ENCODE peak calls at places on chromosomes 5 and 9, in six cellular contexts. One of them, this sample, is unnamed.

GRCh38 chr5:59158165-59158564 is 575.3 kb downstream of the RAB3C start:
- DNase-seq in activated CD4-positive, alpha-beta T cell treated with anti-CD3 and anti-CD28 coated beads, Interleukin-2, amount 50 U/mL, for 4 hours: no peak
- DNase-seq in AG09319: no peak
- DNase-seq in IMR-90: peak; percentile 22
- DNase-seq in cardiac fibroblast: peak; percentile 23
- DNase-seq in NCI-H2081: no peak
- DNase-seq in this sample: no peak

GRCh38 chr9:37446401-37446800 is 18.8 kb downstream of the ZBTB5 start:
- DNase-seq in activated CD4-positive, alpha-beta T cell treated with anti-CD3 and anti-CD28 coated beads, Interleukin-2, amount 50 U/mL, for 4 hours: no peak
- DNase-seq in AG09319: no peak
- DNase-seq in IMR-90: no peak
- DNase-seq in cardiac fibroblast: no peak
- DNase-seq in NCI-H2081: peak; percentile 18
- DNase-seq in this sample: no peak

GRCh38 chr5:72556351-72557146 is 49.3 kb upstream of the ZNF366 start:
- DNase-seq in activated CD4-positive, alpha-beta T cell treated with anti-CD3 and anti-CD28 coated beads, Interleukin-2, amount 50 U/mL, for 4 hours: no peak
- DNase-seq in AG09319: peak; percentile 25
- DNase-seq in IMR-90: peak; percentile 56
- DNase-seq in cardiac fibroblast: peak; percentile 90
- DNase-seq in NCI-H2081: peak; percentile 74
- DNase-seq in this sample: peak; percentile 34

GRCh38 chr9:96116275-96117051 is 185.5 kb downstream of the HSD17B3 start:
- DNase-seq in activated CD4-positive, alpha-beta T cell treated with anti-CD3 and anti-CD28 coated beads, Interleukin-2, amount 50 U/mL, for 4 hours: no peak
- DNase-seq in AG09319: no peak
- DNase-seq in IMR-90: no peak
- DNase-seq in cardiac fibroblast: no peak
- DNase-seq in NCI-H2081: no peak
- DNase-seq in this sample: peak; percentile 78

GRCh38 chr5:15103864-15104263 is 232.3 kb upstream of the ANKH start:
- DNase-seq in activated CD4-positive, alpha-beta T cell treated with anti-CD3 and anti-CD28 coated beads, Interleukin-2, amount 50 U/mL, for 4 hours: no peak
- DNase-seq in AG09319: no peak
- DNase-seq in IMR-90: no peak
- DNase-seq in cardiac fibroblast: no peak
- DNase-seq in NCI-H2081: no peak
- DNase-seq in this sample: no peak

GRCh38 chr9:75803130-75803529 is 87.3 kb upstream of the PCSK5 start:
- DNase-seq in activated CD4-positive, alpha-beta T cell treated with anti-CD3 and anti-CD28 coated beads, Interleukin-2, amount 50 U/mL, for 4 hours: no peak
- DNase-seq in AG09319: no peak
- DNase-seq in IMR-90: no peak
- DNase-seq in cardiac fibroblast: peak; percentile 23
- DNase-seq in NCI-H2081: no peak
- DNase-seq in this sample: no peak

GRCh38 chr9:104302775-104303174 is 201.3 kb upstream of the OR13F1 start:
- DNase-seq in activated CD4-positive, alpha-beta T cell treated with anti-CD3 and anti-CD28 coated beads, Interleukin-2, amount 50 U/mL, for 4 hours: no peak
- DNase-seq in AG09319: no peak
- DNase-seq in IMR-90: no peak
- DNase-seq in cardiac fibroblast: no peak
- DNase-seq in NCI-H2081: no peak
- DNase-seq in this sample: no peak

GRCh38 chr5:3310551-3311340 is 284.9 kb upstream of the IRX1 start:
- DNase-seq in activated CD4-positive, alpha-beta T cell treated with anti-CD3 and anti-CD28 coated beads, Interleukin-2, amount 50 U/mL, for 4 hours: no peak
- DNase-seq in AG09319: no peak
- DNase-seq in IMR-90: no peak
- DNase-seq in cardiac fibroblast: peak; percentile 40
- DNase-seq in NCI-H2081: no peak
- DNase-seq in this sample: no peak

GRCh38 chr5:58322453-58322852 is 137.4 kb downstream of the PLK2 start:
- DNase-seq in activated CD4-positive, alpha-beta T cell treated with anti-CD3 and anti-CD28 coated beads, Interleukin-2, amount 50 U/mL, for 4 hours: no peak
- DNase-seq in AG09319: peak; percentile 4
- DNase-seq in IMR-90: peak; percentile 36
- DNase-seq in cardiac fibroblast: peak; percentile 53
- DNase-seq in NCI-H2081: no peak
- DNase-seq in this sample: no peak

GRCh38 chr9:98536542-98537173 is 172.1 kb downstream of the GABBR2 start:
- DNase-seq in activated CD4-positive, alpha-beta T cell treated with anti-CD3 and anti-CD28 coated beads, Interleukin-2, amount 50 U/mL, for 4 hours: no peak
- DNase-seq in AG09319: no peak
- DNase-seq in IMR-90: no peak
- DNase-seq in cardiac fibroblast: no peak
- DNase-seq in NCI-H2081: peak; percentile 20
- DNase-seq in this sample: no peak

GRCh38 chr5:156356238-156356637 is 29.3 kb downstream of the SGCD start:
- DNase-seq in activated CD4-positive, alpha-beta T cell treated with anti-CD3 and anti-CD28 coated beads, Interleukin-2, amount 50 U/mL, for 4 hours: no peak
- DNase-seq in AG09319: no peak
- DNase-seq in IMR-90: peak; percentile 94
- DNase-seq in cardiac fibroblast: peak; percentile 6
- DNase-seq in NCI-H2081: no peak
- DNase-seq in this sample: no peak

GRCh38 chr9:4211806-4212205 is 88.1 kb downstream of the GLIS3 start:
- DNase-seq in activated CD4-positive, alpha-beta T cell treated with anti-CD3 and anti-CD28 coated beads, Interleukin-2, amount 50 U/mL, for 4 hours: no peak
- DNase-seq in AG09319: no peak
- DNase-seq in IMR-90: no peak
- DNase-seq in cardiac fibroblast: no peak
- DNase-seq in NCI-H2081: no peak
- DNase-seq in this sample: no peak